ENCODE peak calls at places on chromosomes 11 and 22, in six cellular contexts. Q is Caco-2, M is BJ, G is uterus, H is GM23338, S is psoas muscle. D is an unnamed sample. For H3K36me3, the result is how much of the 10 kb centered on the place peaks cover.

GRCh38 chr22:46045459-46046298 is 68.7 kb upstream of the WNT7B start:
- DNase-seq in Q (peak), M (no peak), G (peak), H (no peak), S (no peak), D (peak)

GRCh38 chr11:32466279-32466915 is 31.1 kb upstream of the WT1 start:
- DNase-seq in Q (no peak), M (no peak), G (peak), H (no peak), S (no peak), D (no peak)

GRCh38 chr11:94934362-94934761 is 39.0 kb downstream of the CWC15 start:
- DNase-seq in Q (no peak), M (no peak), G (no peak), H (peak), S (no peak), D (no peak)

GRCh38 chr11:113324250-113324649 is 9.9 kb downstream of the TTC12 start:
- DNase-seq in Q (no peak), M (no peak), G (no peak), H (no peak), S (no peak), D (no peak)

GRCh38 chr11:97364047-97364446 is 974.2 kb downstream of the JRKL start:
- DNase-seq in Q (no peak), M (no peak), G (no peak), H (no peak), S (no peak), D (no peak)

GRCh38 chr11:112166561-112166960 is 611 bp upstream of the TEX12 start:
- DNase-seq in Q (peak), M (no peak), G (no peak), H (no peak), S (no peak), D (no peak)

GRCh38 chr11:73152086-73152853 is 10.2 kb upstream of the FCHSD2 start:
- DNase-seq in Q (peak), M (no peak), G (no peak), H (no peak), S (no peak), D (no peak)

GRCh38 chr11:74720596-74721478 is 10.4 kb downstream of the CHRDL2 start:
- DNase-seq in Q (no peak), M (no peak), G (peak), H (peak), S (peak), D (no peak)

GRCh38 chr11:63532799-63533475 is 3.7 kb upstream of the PLAAT4 start:
- DNase-seq in Q (no peak), M (no peak), G (no peak), H (peak), S (no peak), D (no peak)

GRCh38 chr11:63534076-63534475 is 2.5 kb upstream of the PLAAT4 start:
- DNase-seq in Q (no peak), M (no peak), G (no peak), H (no peak), S (no peak), D (no peak)

GRCh38 chr11:63534895-63535461 is 1.6 kb upstream of the PLAAT4 start:
- DNase-seq in Q (no peak), M (no peak), G (no peak), H (no peak), S (no peak), D (no peak)

GRCh38 chr11:63530021-63530420 is 6.6 kb upstream of the PLAAT4 start:
- DNase-seq in Q (no peak), M (no peak), G (no peak), H (peak), S (no peak), D (no peak)

GRCh38 chr11:63532150-63532549 is 4.5 kb upstream of the PLAAT4 start:
- DNase-seq in Q (no peak), M (no peak), G (no peak), H (peak), S (no peak), D (no peak)
- H3K36me3 ChIP-seq in Q (under half), M (under half), G (under half), H (under half), S (under half), D (under half)

GRCh38 chr11:3736816-3737215 is 60.5 kb downstream of the NUP98 start:
- DNase-seq in Q (no peak), M (no peak), G (no peak), H (no peak), S (no peak), D (no peak)

GRCh38 chr11:3737386-3737933 is 59.9 kb downstream of the NUP98 start:
- DNase-seq in Q (no peak), M (no peak), G (no peak), H (no peak), S (no peak), D (no peak)

GRCh38 chr11:3738241-3738640 is 59.1 kb downstream of the NUP98 start:
- DNase-seq in Q (no peak), M (no peak), G (no peak), H (no peak), S (no peak), D (no peak)

GRCh38 chr11:3735827-3736226 is 61.5 kb downstream of the NUP98 start:
- DNase-seq in Q (no peak), M (no peak), G (no peak), H (no peak), S (no peak), D (no peak)

DNA sequence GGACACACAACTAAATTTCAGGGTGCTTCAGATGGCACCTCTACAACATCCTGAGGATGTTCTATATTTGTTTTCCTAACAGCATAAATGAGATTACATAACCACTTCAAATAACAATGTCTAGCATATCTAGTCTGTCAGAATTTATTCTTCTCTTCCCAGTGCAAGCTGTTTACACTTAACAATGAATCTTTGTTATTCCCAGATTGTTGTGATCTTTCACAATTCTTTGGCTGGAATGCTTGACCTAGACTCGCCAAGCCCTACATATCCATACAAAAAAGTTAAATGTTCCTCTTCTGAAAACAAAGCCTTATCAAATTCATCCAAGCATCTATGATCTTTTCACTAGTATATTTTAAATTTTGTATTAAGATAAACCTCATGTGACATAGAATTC is 61.5 kb upstream of the CHRNA10 start:
- DNase-seq in Q (no peak), M (no peak), G (no peak), H (no peak), S (no peak), D (no peak)
- H3K36me3 ChIP-seq in Q (under half), M (under half), G (under half), H (half or more), S (under half), D (half or more)

DNA sequence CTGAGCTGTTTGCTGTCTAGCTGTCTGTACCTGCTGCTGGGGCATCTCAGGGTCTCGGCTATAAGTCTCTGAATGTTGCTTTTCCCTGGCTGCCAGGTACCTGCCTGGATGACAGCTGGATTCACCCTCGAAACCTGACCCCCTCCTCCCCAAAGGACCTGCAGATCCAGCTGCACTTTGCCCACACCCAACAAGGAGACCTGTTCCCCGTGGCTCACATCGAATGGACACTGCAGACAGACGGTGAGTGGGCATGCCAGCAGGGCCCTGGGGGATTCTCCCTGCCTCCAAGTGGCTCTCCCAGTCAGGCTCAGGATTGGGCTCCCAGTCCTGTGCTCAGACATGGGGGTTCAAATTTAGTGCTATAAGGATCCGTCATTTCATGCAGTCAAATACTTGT is 12.9 kb downstream of the IL17RA start:
- DNase-seq in Q (no peak), M (no peak), G (no peak), H (no peak), S (no peak), D (peak)
- H3K36me3 ChIP-seq in Q (under half), M (under half), G (under half), H (under half), S (under half), D (under half)

GRCh38 chr22:20046730-20047129 is 25.8 kb downstream of the TANGO2 start:
- DNase-seq in Q (no peak), M (no peak), G (no peak), H (no peak), S (no peak), D (no peak)

GRCh38 chr22:20043057-20043996 is 22.4 kb downstream of the TANGO2 start:
- DNase-seq in Q (no peak), M (no peak), G (no peak), H (no peak), S (no peak), D (no peak)

GRCh38 chr22:20040801-20041200 is 19.9 kb downstream of the TANGO2 start:
- DNase-seq in Q (no peak), M (no peak), G (no peak), H (no peak), S (no peak), D (no peak)

GRCh38 chr22:20043997-20044342 is 23.1 kb downstream of the TANGO2 start:
- DNase-seq in Q (no peak), M (no peak), G (no peak), H (no peak), S (no peak), D (no peak)

GRCh38 chr22:20044495-20045151 is 23.7 kb downstream of the TANGO2 start:
- DNase-seq in Q (no peak), M (no peak), G (no peak), H (no peak), S (no peak), D (no peak)
- H3K36me3 ChIP-seq in Q (under half), M (under half), G (under half), H (under half), S (under half), D (under half)

GRCh38 chr11:68932933-68933577 is 29.4 kb downstream of the IGHMBP2 start:
- DNase-seq in Q (no peak), M (no peak), G (no peak), H (no peak), S (no peak), D (peak)

GRCh38 chr11:68933605-68934320 is 30.1 kb downstream of the IGHMBP2 start:
- DNase-seq in Q (no peak), M (no peak), G (no peak), H (no peak), S (no peak), D (no peak)

GRCh38 chr11:68931911-68932310 is 28.2 kb downstream of the IGHMBP2 start:
- DNase-seq in Q (no peak), M (no peak), G (no peak), H (no peak), S (no peak), D (peak)

GRCh38 chr11:68930991-68931855 is 27.5 kb downstream of the IGHMBP2 start:
- DNase-seq in Q (no peak), M (no peak), G (no peak), H (no peak), S (no peak), D (peak)

DNA sequence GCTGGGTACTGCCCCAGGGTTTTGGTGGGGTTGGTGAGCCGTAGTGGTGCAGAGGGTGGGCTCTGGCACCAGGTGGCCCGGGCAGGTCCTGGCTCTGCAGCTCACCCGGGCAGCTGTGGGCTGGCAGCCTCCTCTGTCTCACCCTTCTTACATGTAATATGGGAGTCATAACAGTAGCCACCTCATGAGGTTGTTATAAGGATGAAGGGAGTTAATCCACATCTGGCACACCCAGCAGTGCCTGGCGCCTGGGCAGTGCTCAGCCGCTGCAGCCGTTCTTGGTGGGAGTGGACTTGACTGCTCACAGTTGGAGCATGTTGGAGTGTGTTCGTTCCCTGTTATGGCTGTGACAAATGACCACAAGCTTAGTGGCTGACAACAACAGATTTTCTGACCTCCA is 28.7 kb downstream of the IGHMBP2 start:
- DNase-seq in Q (no peak), M (no peak), G (no peak), H (no peak), S (no peak), D (peak)
- H3K36me3 ChIP-seq in Q (under half), M (under half), G (under half), H (under half), S (under half), D (under half)

GRCh38 chr11:59207988-59208432 is 4.7 kb downstream of the MPEG1 start:
- DNase-seq in Q (no peak), M (peak), G (peak), H (peak), S (no peak), D (no peak)

GRCh38 chr11:59204736-59205135 is 8.0 kb downstream of the MPEG1 start:
- DNase-seq in Q (no peak), M (no peak), G (no peak), H (no peak), S (no peak), D (no peak)

GRCh38 chr11:59208956-59209355 is 3.8 kb downstream of the MPEG1 start:
- DNase-seq in Q (no peak), M (no peak), G (no peak), H (no peak), S (no peak), D (no peak)

GRCh38 chr11:59206635-59207034 is 6.1 kb downstream of the MPEG1 start:
- DNase-seq in Q (peak), M (no peak), G (no peak), H (peak), S (no peak), D (no peak)

DNA sequence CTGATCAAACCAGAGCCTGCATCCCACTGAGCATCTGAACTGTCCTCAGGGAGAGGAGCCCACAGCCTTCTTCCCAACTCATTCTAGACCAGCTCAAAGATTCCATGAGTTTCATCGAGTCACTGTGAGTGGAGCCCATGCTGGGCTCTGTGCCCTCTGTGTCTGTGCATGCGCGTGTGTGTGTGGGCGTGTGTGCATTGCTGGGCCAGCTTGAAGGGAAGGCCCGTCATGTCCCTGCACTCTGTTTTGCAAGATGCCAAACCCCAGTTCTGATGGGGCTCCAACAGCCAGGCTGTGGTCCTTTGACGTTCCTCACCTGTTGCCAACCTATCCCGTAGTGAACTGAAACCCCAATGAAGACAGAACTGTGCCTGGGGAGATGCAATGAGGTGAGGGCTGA is 7.1 kb downstream of the MPEG1 start:
- DNase-seq in Q (no peak), M (no peak), G (no peak), H (no peak), S (no peak), D (no peak)
- H3K36me3 ChIP-seq in Q (under half), M (under half), G (under half), H (under half), S (under half), D (under half)

DNA sequence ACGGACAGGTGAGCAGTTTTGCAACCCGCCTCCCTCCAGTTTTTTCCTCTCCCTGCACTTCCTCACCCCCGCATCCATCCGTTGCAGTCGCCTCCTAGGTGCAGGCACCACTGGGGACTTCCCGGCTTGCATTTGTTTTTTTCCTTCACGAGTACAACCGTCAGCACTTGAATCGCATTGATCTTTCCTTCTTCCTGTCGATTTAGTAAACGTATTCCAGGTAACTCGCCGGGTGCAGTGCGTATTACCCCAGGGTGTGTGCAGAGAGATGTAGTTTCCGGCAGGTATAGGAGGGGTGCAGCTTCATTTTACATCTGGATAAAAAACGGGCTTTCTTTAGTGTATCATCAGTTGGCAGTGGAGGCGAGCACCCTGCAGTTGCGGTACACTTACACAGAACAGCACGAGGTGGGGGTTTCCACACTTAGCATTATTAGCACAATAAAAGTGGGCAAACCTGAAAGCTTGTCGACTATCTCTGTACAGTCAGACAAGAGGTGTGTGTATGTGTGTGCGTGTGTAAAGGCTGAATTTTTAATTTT is at the start of gene SORL1-AS1:
- DNase-seq in Q (peak), M (no peak), G (no peak), H (peak), S (no peak), D (no peak)
- H3K36me3 ChIP-seq in Q (under half), M (under half), G (under half), H (under half), S (under half), D (under half)

DNA sequence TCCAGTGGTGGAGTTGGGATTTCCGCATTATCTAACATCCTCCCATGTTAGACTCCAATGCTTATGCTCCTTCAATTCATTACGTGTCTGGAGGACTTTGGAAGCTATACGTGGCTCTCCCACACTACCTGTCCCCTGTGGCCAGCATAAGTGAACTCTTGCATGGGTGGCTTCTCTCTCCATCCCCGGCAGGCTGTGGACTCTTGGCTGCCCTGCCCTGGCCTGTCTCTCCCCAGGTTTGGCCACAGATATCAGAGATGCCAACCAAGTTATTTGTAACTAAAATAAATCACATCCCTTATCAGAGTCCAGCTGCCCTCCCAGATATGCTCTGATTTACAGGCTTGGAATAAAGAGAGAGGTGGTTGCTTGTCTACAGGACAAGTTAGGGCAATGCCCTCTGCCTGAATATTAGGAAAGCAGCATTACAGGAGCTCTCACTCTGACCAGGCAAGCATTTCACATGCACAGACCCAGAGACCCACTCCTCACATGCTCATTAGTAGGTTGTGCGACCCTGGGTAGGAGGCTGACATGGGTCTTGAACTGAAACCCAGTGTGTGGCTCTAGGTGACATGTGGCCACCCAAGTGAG is 4.6 kb downstream of the CD44 start:
- DNase-seq in Q (no peak), M (no peak), G (no peak), H (no peak), S (no peak), D (no peak)
- H3K36me3 ChIP-seq in Q (under half), M (under half), G (under half), H (under half), S (under half), D (half or more)

D was measured in RWPE2.